ENCODE peak calls at places on chromosomes 4 and X, in nine cellular contexts. G is RWPE1, C is EH, S is epithelial cell of proximal tubule, R is iris pigment epithelial cell, B is cardiac muscle cell, Z is glutamatergic neuron, A is GM20000, Y is left colon. Q is an unnamed sample.

GRCh38 chr4:113684534-113685091 is 76.9 kb downstream of the CAMK2D start:
- DNase-seq in G (no peak), C (peak), S (no peak), R (peak), B (peak), Z (peak), A (peak), Y (peak), Q (peak)

GRCh38 chrX:103554687-103555417 is 30.5 kb upstream of the TCEAL4 start:
- DNase-seq in G (no peak), C (peak), S (no peak), R (peak), B (peak), Z (peak), A (peak), Y (peak), Q (peak)

GRCh38 chr4:117560329-117560728 is 474.0 kb upstream of the NDST3 start:
- DNase-seq in G (peak), C (no peak), S (no peak), R (peak), B (no peak), Z (no peak), A (no peak), Y (no peak), Q (no peak)

GRCh38 chr4:7429601-7430078 is 5.1 kb downstream of the PSAPL1 start:
- DNase-seq in G (no peak), C (no peak), S (no peak), R (no peak), B (no peak), Z (no peak), A (no peak), Y (peak), Q (no peak)

GRCh38 chr4:109803924-109804571 is 2.2 kb upstream of the CFI start:
- DNase-seq in G (peak), C (peak), S (peak), R (peak), B (peak), Z (no peak), A (peak), Y (no peak), Q (peak)

GRCh38 chr4:140052050-140052449 is 101.9 kb downstream of the MAML3 start:
- DNase-seq in G (peak), C (peak), S (no peak), R (peak), B (no peak), Z (peak), A (peak), Y (no peak), Q (peak)

GRCh38 chr4:118120120-118120760 is 86.0 kb downstream of the NDST3 start:
- DNase-seq in G (no peak), C (no peak), S (no peak), R (no peak), B (no peak), Z (no peak), A (no peak), Y (no peak), Q (no peak)

GRCh38 chr4:38385286-38386010 is 278.6 kb upstream of the KLF3 start:
- DNase-seq in G (peak), C (no peak), S (peak), R (no peak), B (no peak), Z (no peak), A (no peak), Y (no peak), Q (peak)

GRCh38 chr4:139208404-139208945 is 31.5 kb upstream of the ELF2 start:
- DNase-seq in G (no peak), C (peak), S (no peak), R (peak), B (no peak), Z (no peak), A (no peak), Y (no peak), Q (no peak)

GRCh38 chr4:87049508-87049907 is 114.7 kb downstream of the AFF1 start:
- DNase-seq in G (no peak), C (no peak), S (no peak), R (no peak), B (no peak), Z (no peak), A (no peak), Y (no peak), Q (no peak)

GRCh38 chrX:68697036-68697435 is 49.6 kb downstream of the STARD8 start:
- DNase-seq in G (no peak), C (no peak), S (no peak), R (no peak), B (no peak), Z (no peak), A (no peak), Y (no peak), Q (no peak)

GRCh38 chrX:13752141-13752540 is 17.6 kb downstream of the OFD1 start:
- DNase-seq in G (no peak), C (no peak), S (no peak), R (no peak), B (no peak), Z (no peak), A (no peak), Y (no peak), Q (no peak)

GRCh38 chrX:19375546-19375945 is 31.8 kb downstream of the PDHA1 start:
- DNase-seq in G (no peak), C (no peak), S (no peak), R (no peak), B (no peak), Z (no peak), A (no peak), Y (no peak), Q (no peak)

GRCh38 chr4:19739101-19739651 is 512.5 kb upstream of the SLIT2 start:
- DNase-seq in G (peak), C (peak), S (peak), R (peak), B (no peak), Z (no peak), A (no peak), Y (no peak), Q (no peak)

GRCh38 chrX:15349046-15349445 is 13.7 kb upstream of the PIGA start:
- DNase-seq in G (peak), C (peak), S (peak), R (peak), B (peak), Z (no peak), A (peak), Y (no peak), Q (peak)

GRCh38 chr4:113452868-113453620 is 308.5 kb downstream of the CAMK2D start:
- DNase-seq in G (no peak), C (peak), S (no peak), R (peak), B (peak), Z (no peak), A (no peak), Y (no peak), Q (peak)

GRCh38 chrX:71809886-71810285 is 46.7 kb downstream of the CXorf49B start:
- DNase-seq in G (peak), C (no peak), S (no peak), R (no peak), B (no peak), Z (no peak), A (no peak), Y (no peak), Q (no peak)

GRCh38 chrX:79270401-79270800 is 96.7 kb downstream of the ITM2A start:
- DNase-seq in G (no peak), C (no peak), S (peak), R (no peak), B (peak), Z (peak), A (peak), Y (no peak), Q (peak)

GRCh38 chr4:82450966-82451755 is 20.8 kb downstream of the ENOPH1 start:
- DNase-seq in G (no peak), C (no peak), S (no peak), R (no peak), B (no peak), Z (no peak), A (no peak), Y (no peak), Q (no peak)